ENCODE peak calls at places on chromosomes 1 and 21, in four cellular contexts. Q is Panc1, V is GM12878, D is stomach. Y is an unnamed sample.

GRCh38 chr1:192709544-192709943 is 73.6 kb downstream of the RGS13 start:
- DNase-seq in Q (no peak), D (no peak), V (no peak), Y (no peak)

GRCh38 chr1:231357831-231358354 is 19.8 kb downstream of the SPRTN start:
- DNase-seq in Q (peak; percentile 57), D (peak; percentile 33), V (peak; percentile 21), Y (no peak)

GRCh38 chr1:179823693-179824092 is 53.9 kb downstream of the TOR1AIP2 start:
- DNase-seq in V (no peak), D (no peak), Q (no peak), Y (peak; percentile 2)

GRCh38 chr1:119364640-119365039 is 3.9 kb upstream of the HAO2 start:
- DNase-seq in Q (no peak), D (no peak), V (no peak), Y (peak; percentile 13)

GRCh38 chr1:179080866-179081695 is 789 bp upstream of the TOR3A start:
- DNase-seq in D (no peak), Q (no peak), V (no peak), Y (no peak)

GRCh38 chr1:54591127-54591756 is 32.1 kb downstream of the FAM151A start:
- DNase-seq in D (no peak), V (no peak), Q (no peak), Y (no peak)

GRCh38 chr1:93575586-93576271 is 105.9 kb downstream of the BCAR3 start:
- DNase-seq in Q (no peak), D (no peak), V (no peak), Y (peak; percentile 64)

GRCh38 chr1:205502992-205503391 is 1.5 kb upstream of the CDK18 start:
- DNase-seq in V (no peak), D (no peak), Q (no peak), Y (no peak)

GRCh38 chr1:43691871-43692815 is 15.2 kb upstream of the ST3GAL3 start:
- DNase-seq in Q (no peak), D (no peak), V (no peak), Y (no peak)

GRCh38 chr1:62321438-62321837 is 2.2 kb upstream of the KANK4 start:
- DNase-seq in Q (peak; percentile 12), V (no peak), D (no peak), Y (no peak)

GRCh38 chr1:226978350-226979114 is 38.4 kb downstream of the COQ8A start:
- DNase-seq in V (no peak), Q (no peak), D (no peak), Y (no peak)

GRCh38 chr1:216566809-216567208 is 143.6 kb upstream of the USH2A start:
- DNase-seq in Q (no peak), V (no peak), D (no peak), Y (no peak)

GRCh38 chr1:75707191-75707590 is 17.3 kb upstream of the ACADM start:
- DNase-seq in Q (no peak), D (no peak), V (no peak), Y (no peak)

GRCh38 chr1:153399401-153400055 is 8.7 kb upstream of the S100A8 start:
- DNase-seq in V (no peak), D (no peak), Q (no peak), Y (peak; percentile 93)

GRCh38 chr1:207969528-207969927 is 58.6 kb upstream of the CD34 start:
- DNase-seq in Q (no peak), V (no peak), D (no peak), Y (no peak)

GRCh38 chr1:52955129-52955970 is 28.3 kb downstream of the SCP2 start:
- DNase-seq in V (no peak), Q (no peak), D (no peak), Y (no peak)

GRCh38 chr1:162300057-162300917 is 76.4 kb downstream of the SPATA46 start:
- DNase-seq in Q (no peak), D (no peak), V (no peak), Y (no peak)

GRCh38 chr1:160018900-160019299 is 12.9 kb downstream of the PIGM start:
- DNase-seq in D (no peak), Q (no peak), V (no peak), Y (no peak)

GRCh38 chr1:75616436-75617433 is 5.8 kb upstream of the SLC44A5 start:
- DNase-seq in Q (no peak), D (no peak), V (no peak), Y (no peak)

GRCh38 chr21:44888581-44889550 is 15.4 kb upstream of the PTTG1IP start:
- DNase-seq in D (no peak), V (no peak), Q (no peak), Y (no peak)

GRCh38 chr21:31479714-31480113 is 135.7 kb upstream of the TIAM1 start:
- DNase-seq in V (no peak), D (no peak), Q (no peak), Y (no peak)

GRCh38 chr1:65036614-65037180 is 70.3 kb upstream of the JAK1 start:
- DNase-seq in D (no peak), V (no peak), Q (no peak), Y (no peak)

GRCh38 chr1:229953736-229954326 is 113.2 kb upstream of the GALNT2 start:
- DNase-seq in V (no peak), Q (no peak), D (no peak), Y (no peak)

GRCh38 chr1:32891241-32891570 is 4.9 kb downstream of the HPCA start:
- DNase-seq in Q (no peak), V (no peak), D (no peak), Y (no peak)
- H3K27me3 ChIP-seq in Q (no peaks in the 10 kb centered on the region), V (peaks cover 18% of the 10 kb centered on the region), D (peaks cover 32% of the 10 kb centered on the region), Y (peaks cover 3% of the 10 kb centered on the region)

GRCh38 chr1:224820341-224820740 is 109.1 kb upstream of the DNAH14 start:
- DNase-seq in Q (no peak), D (no peak), V (no peak), Y (peak; percentile 28)
- H3K9me3 ChIP-seq in Q (peaks cover 4% of the 10 kb centered on the region), D (peaks cover 6% of the 10 kb centered on the region), V (no peaks in the 10 kb centered on the region), Y (no peaks in the 10 kb centered on the region)

GRCh38 chr1:23684415-23684814 is 7.2 kb upstream of the RPL11 start:
- DNase-seq in V (no peak), Q (no peak), D (no peak), Y (no peak)

GRCh38 chr1:23679815-23680214 is 11.8 kb upstream of the RPL11 start:
- DNase-seq in V (no peak), D (no peak), Q (no peak), Y (no peak)

GRCh38 chr1:23682946-23683345 is 8.7 kb upstream of the RPL11 start:
- DNase-seq in V (no peak), D (no peak), Q (no peak), Y (no peak)
- H3K27me3 ChIP-seq in V (no peaks in the 10 kb centered on the region), D (no peaks in the 10 kb centered on the region), Q (no peaks in the 10 kb centered on the region), Y (no peaks in the 10 kb centered on the region)

DNA sequence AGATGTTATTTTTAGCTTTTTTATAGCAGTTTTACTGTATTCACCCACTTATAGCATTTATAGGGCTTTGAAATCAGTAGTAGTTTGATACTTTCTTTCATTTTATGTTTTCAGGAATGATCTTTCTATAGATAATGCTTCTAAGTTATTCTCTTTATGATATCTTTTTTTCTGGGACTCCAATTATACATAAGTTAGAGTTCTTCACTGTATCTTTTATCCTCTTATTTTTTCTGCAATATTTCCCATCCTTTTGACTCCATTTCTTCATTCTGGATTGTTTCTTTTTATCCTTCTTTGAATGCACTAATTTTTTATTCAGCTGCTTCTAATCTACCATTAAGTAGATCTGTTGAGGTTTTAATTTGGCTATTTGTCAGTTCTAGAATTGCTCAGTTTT is 73.1 kb downstream of the FMN2 start:
- DNase-seq in V (no peak), D (no peak), Q (no peak), Y (no peak)
- H3K9me3 ChIP-seq in V (no peaks in the 10 kb centered on the region), D (peaks cover 13% of the 10 kb centered on the region), Q (no peaks in the 10 kb centered on the region), Y (no peaks in the 10 kb centered on the region)

GRCh38 chr1:10860682-10861081 is 64.2 kb upstream of the CASZ1 start:
- DNase-seq in Q (no peak), V (no peak), D (peak; percentile 78), Y (no peak)
- H3K27me3 ChIP-seq in Q (no peaks in the 10 kb centered on the region), V (no peaks in the 10 kb centered on the region), D (no peaks in the 10 kb centered on the region), Y (no peaks in the 10 kb centered on the region)

GRCh38 chr1:167208624-167208976 is 12.1 kb upstream of the POU2F1 start:
- DNase-seq in Q (no peak), V (no peak), D (no peak), Y (no peak)
- H3K9me3 ChIP-seq in Q (peaks cover 3% of the 10 kb centered on the region), V (peaks cover 14% of the 10 kb centered on the region), D (peaks cover 10% of the 10 kb centered on the region), Y (no peaks in the 10 kb centered on the region)

DNA sequence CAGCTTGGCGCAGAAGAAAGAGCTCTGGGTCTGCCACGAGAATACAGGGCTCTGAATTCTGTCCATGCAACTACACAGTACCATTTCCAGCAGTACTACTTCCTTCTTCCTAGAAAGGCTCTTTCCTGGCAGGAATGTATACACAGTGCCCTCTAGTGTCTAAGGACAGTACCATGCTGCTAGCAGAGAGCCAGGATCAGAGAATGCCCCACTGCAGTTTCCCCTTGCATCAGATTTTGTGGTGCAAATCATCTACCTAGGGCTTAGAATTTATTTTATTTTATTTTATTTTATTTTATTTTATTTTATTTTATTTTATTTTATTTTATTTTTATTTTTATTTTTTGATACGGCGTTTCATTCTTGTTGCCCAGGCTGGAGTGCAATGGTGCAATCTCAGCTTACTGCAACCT is 50.8 kb downstream of the PAX7 start:
- DNase-seq in V (no peak), D (no peak), Q (peak; percentile 41), Y (no peak)
- H3K27me3 ChIP-seq in V (no peaks in the 10 kb centered on the region), D (peaks cover 32% of the 10 kb centered on the region), Q (no peaks in the 10 kb centered on the region), Y (no peaks in the 10 kb centered on the region)

Y was measured in vagina.